ENCODE peak calls at places on chromosomes 5 and 9, in eight cellular contexts. V is T follicular helper cell, D is neural progenitor cell, P is Right ventricle myocardium superior, R is left ventricle myocardium inferior, Y is NAMALWA, B is cardiac muscle cell, A is T-helper 1 cell. L is an unnamed sample.

GRCh38 chr5:6483880-6484382 is 35.3 kb downstream of the UBE2QL1 start:
- DNase-seq in V (no peak), B (no peak), P (no peak), A (peak), Y (no peak), D (no peak), R (no peak), L (no peak)

GRCh38 chr9:4717815-4718214 is 23.2 kb downstream of the AK3 start:
- DNase-seq in D (no peak), P (no peak), A (no peak), B (no peak), V (no peak), Y (no peak), R (no peak), L (no peak)

GRCh38 chr5:141665995-141666940 is 15.1 kb upstream of the FCHSD1 start:
- DNase-seq in P (no peak), R (no peak), B (no peak), D (no peak), A (no peak), V (no peak), Y (no peak), L (no peak)

GRCh38 chr5:66828551-66829421 is 232.6 kb downstream of the MAST4 start:
- DNase-seq in B (peak), V (peak), R (peak), P (peak), Y (peak), D (peak), A (peak), L (no peak)

GRCh38 chr5:170254056-170254455 is 21.3 kb downstream of the C5orf58 start:
- DNase-seq in Y (peak), P (no peak), A (peak), V (peak), D (no peak), R (no peak), B (no peak), L (no peak)

GRCh38 chr5:79436224-79436623 is 77.7 kb downstream of the HOMER1 start:
- DNase-seq in D (no peak), Y (no peak), R (no peak), P (no peak), B (peak), V (no peak), A (no peak), L (peak)

GRCh38 chr5:14872070-14872989 is 752 bp upstream of the ANKH start:
- DNase-seq in R (peak), B (peak), A (peak), P (peak), V (peak), Y (peak), D (peak), L (no peak)

GRCh38 chr5:149839761-149840160 is 104.8 kb downstream of the PDE6A start:
- DNase-seq in R (no peak), B (peak), P (no peak), Y (no peak), A (no peak), V (no peak), D (no peak), L (no peak)

GRCh38 chr5:65835191-65835590 is 91.2 kb upstream of the ERBIN start:
- DNase-seq in B (no peak), A (no peak), Y (no peak), P (no peak), R (no peak), D (no peak), V (no peak), L (no peak)

GRCh38 chr9:32677931-32678330 is 42.5 kb upstream of the TAF1L start:
- DNase-seq in P (no peak), Y (no peak), B (no peak), R (no peak), A (no peak), V (no peak), D (no peak), L (no peak)

GRCh38 chr9:1941989-1942388 is 73.2 kb upstream of the SMARCA2 start:
- DNase-seq in R (no peak), A (no peak), P (no peak), Y (no peak), D (no peak), B (peak), V (no peak), L (no peak)

GRCh38 chr5:65121880-65122436 is 353.2 kb downstream of the CWC27 start:
- DNase-seq in B (peak), D (no peak), Y (no peak), R (no peak), A (no peak), V (no peak), P (no peak), L (no peak)

GRCh38 chr5:40165789-40166728 is 513.7 kb upstream of the PTGER4 start:
- DNase-seq in A (peak), B (peak), R (no peak), D (peak), P (no peak), Y (no peak), V (no peak), L (no peak)

GRCh38 chr9:83299556-83299955 is 236.6 kb upstream of the RASEF start:
- DNase-seq in Y (no peak), D (peak), V (no peak), B (peak), A (no peak), R (no peak), P (no peak), L (no peak)

GRCh38 chr9:28899926-28900325 is 1326.6 kb upstream of the C9orf72 start:
- DNase-seq in R (no peak), D (no peak), V (no peak), P (no peak), Y (no peak), B (no peak), A (no peak), L (no peak)

GRCh38 chr9:128628471-128629048 is 28.1 kb downstream of the DYNC2I2 start:
- DNase-seq in P (peak), V (no peak), B (no peak), R (peak), Y (no peak), A (no peak), D (peak), L (no peak)

GRCh38 chr9:6910032-6910431 is 152.3 kb downstream of the KDM4C start:
- DNase-seq in B (peak), R (no peak), Y (peak), A (no peak), V (no peak), D (no peak), P (no peak), L (peak)

L was measured in SK-N-MC.